ENCODE peak calls at places on chromosomes 6 and 20, in eight cellular contexts. Q, W, D, X, O, L, J and P are unnamed samples.

GRCh38 chr6:149443411-149444181 is 41.2 kb downstream of the ZC3H12D start:
- DNase-seq in X (no peak), O (no peak), L (no peak), D (no peak), Q (no peak), W (no peak), J (no peak), P (no peak)

GRCh38 chr6:45513331-45513730 is 135.6 kb upstream of the SUPT3H start:
- DNase-seq in X (no peak), J (no peak), O (no peak), L (no peak), Q (no peak), W (no peak), D (peak), P (no peak)

GRCh38 chr6:140001851-140002301 is 627.4 kb upstream of the CITED2 start:
- DNase-seq in J (no peak), X (no peak), D (no peak), L (no peak), O (no peak), Q (peak), W (no peak), P (no peak)

GRCh38 chr6:137758661-137759060 is 108.4 kb upstream of the TNFAIP3 start:
- DNase-seq in Q (no peak), J (no peak), O (no peak), D (no peak), L (no peak), W (no peak), X (no peak), P (no peak)

GRCh38 chr20:50189681-50190250 is 864 bp upstream of the CEBPB start:
- DNase-seq in X (no peak), Q (no peak), O (no peak), L (no peak), D (peak), W (no peak), J (peak), P (no peak)

GRCh38 chr20:2869381-2869780 is 3.9 kb upstream of the PTPRA start:
- DNase-seq in Q (no peak), O (no peak), J (no peak), D (no peak), L (no peak), W (no peak), X (no peak), P (no peak)

GRCh38 chr20:5825136-5825719 is 75.0 kb downstream of the SHLD1 start:
- DNase-seq in L (no peak), Q (no peak), J (no peak), X (no peak), O (no peak), D (peak), W (no peak), P (no peak)

GRCh38 chr6:27836783-27837635 is 75.2 kb downstream of the OR2B2 start:
- DNase-seq in L (peak), Q (peak), J (peak), D (peak), W (peak), O (peak), X (no peak), P (peak)

GRCh38 chr20:57432874-57433491 is 41.8 kb downstream of the RBM38 start:
- DNase-seq in Q (no peak), D (no peak), W (no peak), X (peak), O (no peak), L (peak), J (no peak), P (peak)

GRCh38 chr6:95227301-95227700 is 350.0 kb upstream of the MANEA start:
- DNase-seq in O (no peak), Q (peak), W (no peak), X (no peak), J (no peak), D (no peak), L (no peak), P (no peak)
- TF ChIP-seq POLR2AphosphoS5 in O (no peak), Q (no peak), W (no peak), X (no peak), J (no peak), D (no peak), L (no peak), P (no peak)

DNA sequence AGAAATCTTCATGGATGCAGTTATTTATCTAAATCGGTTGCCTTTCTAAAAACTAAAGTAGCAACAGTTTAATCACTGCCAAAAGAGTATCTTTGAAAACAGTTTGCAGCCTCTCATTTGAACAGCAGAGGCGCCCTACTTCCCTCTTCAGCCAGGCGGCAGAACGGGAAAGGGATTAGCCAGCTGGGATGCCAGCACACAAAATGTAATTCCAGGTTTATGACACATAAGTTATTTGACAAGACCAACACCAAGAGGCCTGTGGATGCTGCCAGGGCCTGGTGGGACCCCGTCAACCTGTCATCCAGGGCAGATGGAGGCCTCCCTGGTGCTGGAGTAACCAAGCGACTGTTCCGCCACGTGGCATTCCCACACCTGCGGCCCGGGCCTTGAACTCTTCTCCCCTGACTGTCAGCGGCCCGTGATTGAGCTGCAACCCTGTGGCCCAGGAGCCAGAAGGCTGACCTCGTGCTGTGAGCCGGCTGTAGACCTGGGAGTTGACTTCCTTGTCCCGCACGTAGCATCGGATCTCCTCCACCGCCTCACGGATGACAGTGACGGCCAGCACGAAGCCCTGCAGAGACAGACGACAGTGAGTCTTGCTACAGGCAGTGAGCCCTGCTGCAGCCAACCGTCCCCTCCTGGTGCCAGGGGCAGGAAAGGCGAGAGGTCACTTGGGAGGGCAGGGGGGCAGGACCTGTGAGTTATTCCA is 55.5 kb downstream of the ATP9A start:
- DNase-seq in X (no peak), W (peak), L (no peak), J (peak), Q (peak), D (peak), O (no peak), P (no peak)
- TF ChIP-seq REST in X (no peak), W (no peak), L (no peak), J (no peak), Q (no peak), D (no peak), O (no peak), P (no peak)

DNA sequence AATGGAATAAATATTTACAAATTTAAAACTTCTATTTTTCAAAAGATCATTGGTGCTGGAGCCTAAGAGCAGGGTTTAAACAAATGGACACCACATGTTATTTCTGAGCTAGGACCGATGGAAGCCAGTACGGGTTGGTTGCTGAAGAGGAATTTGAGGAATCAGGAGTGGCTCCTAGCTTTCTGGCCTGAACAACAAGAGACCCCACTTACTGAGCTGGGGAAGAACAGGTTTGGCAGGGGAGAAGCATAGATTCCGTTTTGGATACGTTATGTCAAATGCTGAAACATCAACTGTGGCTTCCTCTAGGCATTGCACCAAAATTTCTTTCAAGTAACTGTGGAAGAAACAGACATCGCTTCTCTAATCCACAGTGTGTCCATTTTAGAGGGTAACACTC is 6.7 kb downstream of the WDR27 start:
- DNase-seq in L (no peak), Q (no peak), D (no peak), X (no peak), W (no peak), O (no peak), J (no peak), P (no peak)
- TF ChIP-seq POLR2AphosphoS5 in L (no peak), Q (no peak), D (no peak), X (no peak), W (no peak), O (no peak), J (no peak), P (no peak)

DNA sequence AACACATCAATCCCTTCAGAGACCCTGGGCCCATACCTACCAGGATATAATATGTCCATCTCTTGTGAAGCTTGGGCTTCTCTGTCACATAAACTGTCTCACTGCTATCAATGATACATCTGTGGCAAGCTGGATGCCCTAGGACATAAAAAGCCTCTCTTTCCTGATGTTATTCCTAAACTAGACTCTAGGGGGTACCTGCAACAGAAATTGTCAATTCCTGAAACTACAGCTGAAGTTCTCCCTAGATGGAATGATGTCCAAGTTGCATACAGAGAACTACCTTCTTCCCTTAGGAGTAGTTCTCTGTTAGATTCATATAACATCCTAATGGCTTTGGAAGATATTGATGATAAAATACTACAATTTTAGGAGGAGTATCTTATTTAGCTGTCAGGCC is 35.8 kb downstream of the TBX18 start:
- DNase-seq in W (peak), L (peak), X (no peak), Q (peak), J (peak), O (peak), D (peak), P (no peak)
- TF ChIP-seq REST in W (no peak), L (no peak), X (no peak), Q (no peak), J (no peak), O (no peak), D (no peak), P (no peak)

DNA sequence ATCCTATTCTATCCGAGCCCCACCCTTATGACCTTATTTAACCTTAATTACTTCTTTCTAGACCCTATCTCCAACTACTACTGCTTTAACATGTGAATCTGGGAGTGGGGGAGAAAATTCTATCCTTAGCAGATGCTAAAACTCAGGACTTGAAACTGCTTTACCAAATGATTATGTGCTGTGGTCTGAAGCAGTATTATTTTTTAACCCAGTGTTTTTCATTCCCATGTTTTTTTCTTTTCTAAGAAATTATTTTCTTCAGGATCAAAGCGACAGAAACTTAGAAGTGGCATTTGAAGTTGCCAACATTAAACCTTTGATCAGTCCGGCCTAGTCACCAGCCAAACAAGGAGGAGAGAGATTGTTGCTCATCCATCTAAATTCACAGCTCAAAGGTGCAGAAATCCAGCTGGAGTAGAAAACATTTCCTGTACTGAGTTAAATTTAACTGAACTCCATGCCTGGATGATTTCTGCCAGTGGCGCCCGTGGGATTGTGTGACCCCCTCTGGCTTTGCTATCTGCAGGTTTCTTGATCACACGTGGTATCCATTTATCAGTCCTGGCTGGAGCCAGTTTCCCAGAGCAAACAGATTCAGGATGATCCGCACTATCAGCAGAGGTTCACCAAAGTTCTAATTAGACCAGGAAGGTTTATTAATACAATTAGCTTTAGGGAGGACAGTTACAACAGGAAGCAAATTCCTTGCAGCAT is 300.5 kb downstream of the PLCB1 start:
- DNase-seq in W (no peak), J (no peak), X (no peak), D (peak), L (no peak), Q (peak), O (no peak), P (no peak)
- TF ChIP-seq POLR2AphosphoS5 in W (no peak), J (no peak), X (no peak), D (no peak), L (no peak), Q (no peak), O (no peak), P (no peak)